ENCODE peak calls at places on chromosomes 12 and 14, in ten cellular contexts. I, U, Q, K, A, L, P, M, C and J are unnamed samples.

GRCh38 chr12:121711925-121712461 is 559 bp upstream of the TMEM120B start:
- DNase-seq in I (no peak), U (peak; percentile 71), Q (no peak), K (no peak), A (no peak), L (peak; percentile 52), P (peak; percentile 57), M (no peak), C (no peak), J (peak; percentile 98)

GRCh38 chr14:90891326-90891725 is 75.1 kb upstream of the TTC7B start:
- DNase-seq in I (no peak), U (no peak), Q (no peak), K (no peak), A (no peak), L (no peak), P (no peak), M (no peak), C (no peak), J (no peak)

GRCh38 chr14:34826661-34827060 is 48.5 kb downstream of the BAZ1A start:
- DNase-seq in I (peak; percentile 32), U (no peak), Q (no peak), K (no peak), A (no peak), L (no peak), P (no peak), M (no peak), C (peak; percentile 35), J (no peak)

GRCh38 chr12:6093764-6094163 is 30.7 kb downstream of the VWF start:
- DNase-seq in I (no peak), U (no peak), Q (no peak), K (no peak), A (no peak), L (no peak), P (no peak), M (no peak), C (no peak), J (no peak)

GRCh38 chr12:60205500-60205899 is 609.7 kb downstream of the SLC16A7 start:
- DNase-seq in I (peak; percentile 49), U (peak; percentile 17), Q (no peak), K (no peak), A (no peak), L (no peak), P (peak; percentile 31), M (no peak), C (peak; percentile 67), J (no peak)

GRCh38 chr12:58009355-58009754 is 68.0 kb downstream of the ATP23 start:
- DNase-seq in I (no peak), U (no peak), Q (no peak), K (no peak), A (no peak), L (no peak), P (no peak), M (no peak), C (no peak), J (no peak)

GRCh38 chr12:113359133-113359938 is 949 bp downstream of the PLBD2 start:
- DNase-seq in I (no peak), U (no peak), Q (no peak), K (no peak), A (no peak), L (peak; percentile 67), P (peak; percentile 30), M (peak; percentile 61), C (peak; percentile 9), J (no peak)

GRCh38 chr14:90983560-90983959 is 76.9 kb downstream of the RPS6KA5 start:
- DNase-seq in I (no peak), U (no peak), Q (no peak), K (no peak), A (no peak), L (no peak), P (no peak), M (no peak), C (no peak), J (no peak)

GRCh38 chr14:34103176-34103575 is 152.3 kb upstream of the EGLN3 start:
- DNase-seq in I (no peak), U (no peak), Q (no peak), K (no peak), A (no peak), L (no peak), P (no peak), M (no peak), C (no peak), J (no peak)

GRCh38 chr12:8154526-8154925 is 2.3 kb upstream of the ZNF705A start:
- DNase-seq in I (no peak), U (no peak), Q (no peak), K (no peak), A (no peak), L (no peak), P (no peak), M (no peak), C (no peak), J (no peak)

GRCh38 chr12:8157484-8158198 is 826 bp downstream of the ZNF705A start:
- DNase-seq in I (no peak), U (no peak), Q (no peak), K (no peak), A (no peak), L (no peak), P (no peak), M (no peak), C (no peak), J (no peak)

GRCh38 chr12:8156416-8156815 is 399 bp upstream of the ZNF705A start:
- DNase-seq in I (no peak), U (no peak), Q (no peak), K (no peak), A (no peak), L (no peak), P (no peak), M (no peak), C (no peak), J (no peak)

DNA sequence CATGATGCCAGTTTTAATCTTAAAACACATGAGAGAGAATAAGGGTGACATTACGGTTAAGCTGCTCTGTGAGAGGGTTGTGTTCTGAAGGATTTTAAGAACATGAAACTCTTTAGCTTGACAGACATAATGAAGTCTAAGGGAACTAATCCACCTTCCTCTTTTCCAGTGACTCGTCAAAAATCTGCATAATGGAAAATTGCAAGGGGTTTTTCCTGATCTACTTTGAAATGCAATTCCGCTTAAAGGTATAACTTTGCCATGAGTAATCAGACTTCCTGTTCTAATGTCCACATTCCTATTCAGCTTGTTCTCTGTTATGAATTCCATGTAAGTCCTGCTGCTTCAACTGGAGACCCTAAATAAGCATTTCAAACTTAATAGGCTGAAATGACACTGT is at the start of gene ZNF705A:
- DNase-seq in I (peak; percentile 61), U (no peak), Q (no peak), K (no peak), A (no peak), L (no peak), P (no peak), M (no peak), C (peak; percentile 80), J (no peak)
- H3K27ac ChIP-seq in I (peak within 1 kb of the TSS; percentile 68), U (peak within 1 kb of the TSS; percentile 64), Q (peak within 1 kb of the TSS; percentile 60), K (no peak within 1 kb of the TSS), A (peak within 1 kb of the TSS; percentile 26), L (no peak within 1 kb of the TSS), P (no peak within 1 kb of the TSS), M (no peak within 1 kb of the TSS), C (peak within 1 kb of the TSS; percentile 50), J (peak within 1 kb of the TSS; percentile 15)

GRCh38 chr12:68831751-68832503 is 23.9 kb downstream of the MDM2 start:
- DNase-seq in I (no peak), U (no peak), Q (no peak), K (no peak), A (no peak), L (no peak), P (no peak), M (no peak), C (no peak), J (no peak)
- H3K27ac ChIP-seq in I (no peak overlapping the region), U (no peak overlapping the region), Q (no peak overlapping the region), K (no peak overlapping the region), A (no peak overlapping the region), L (no peak overlapping the region), P (no peak overlapping the region), M (no peak overlapping the region), C (no peak overlapping the region), J (no peak overlapping the region)

DNA sequence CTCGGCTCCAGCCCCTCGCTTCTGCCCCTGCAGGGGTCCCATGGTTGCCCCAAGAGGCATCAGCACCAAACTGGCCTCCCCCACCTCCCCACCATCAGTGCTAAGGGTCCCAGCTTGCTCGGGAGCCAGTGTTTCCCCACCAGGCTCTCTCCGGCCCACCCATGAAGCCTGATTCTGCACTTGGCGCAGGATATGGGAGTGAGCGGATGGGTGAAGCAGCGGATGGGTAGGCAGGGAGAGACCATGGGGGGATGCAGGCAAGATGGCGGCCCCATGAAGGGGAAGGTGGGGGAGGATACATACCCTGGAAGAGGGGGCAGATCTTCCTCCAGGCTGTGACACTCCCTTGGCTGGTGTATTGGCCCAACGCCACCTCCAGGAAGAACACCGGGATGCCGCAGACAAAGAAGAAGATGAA is 9.7 kb downstream of the SLC6A12 start:
- DNase-seq in I (no peak), U (no peak), Q (no peak), K (no peak), A (no peak), L (no peak), P (no peak), M (no peak), C (no peak), J (no peak)
- H3K27ac ChIP-seq in I (no peak overlapping the region), U (no peak overlapping the region), Q (no peak overlapping the region), K (no peak overlapping the region), A (no peak overlapping the region), L (no peak overlapping the region), P (no peak overlapping the region), M (peak overlapping the region; percentile 59), C (no peak overlapping the region), J (no peak overlapping the region)

GRCh38 chr14:93234798-93235197 is 27.7 kb downstream of the UBR7 start:
- DNase-seq in I (peak; percentile 79), U (no peak), Q (no peak), K (no peak), A (no peak), L (no peak), P (peak; percentile 19), M (no peak), C (peak; percentile 90), J (no peak)

GRCh38 chr14:93240678-93241000 is 33.6 kb downstream of the UBR7 start:
- DNase-seq in I (no peak), U (no peak), Q (no peak), K (no peak), A (no peak), L (no peak), P (no peak), M (no peak), C (no peak), J (no peak)

GRCh38 chr14:93245764-93246420 is 38.8 kb downstream of the UBR7 start:
- DNase-seq in I (no peak), U (no peak), Q (no peak), K (no peak), A (no peak), L (no peak), P (no peak), M (no peak), C (no peak), J (no peak)

DNA sequence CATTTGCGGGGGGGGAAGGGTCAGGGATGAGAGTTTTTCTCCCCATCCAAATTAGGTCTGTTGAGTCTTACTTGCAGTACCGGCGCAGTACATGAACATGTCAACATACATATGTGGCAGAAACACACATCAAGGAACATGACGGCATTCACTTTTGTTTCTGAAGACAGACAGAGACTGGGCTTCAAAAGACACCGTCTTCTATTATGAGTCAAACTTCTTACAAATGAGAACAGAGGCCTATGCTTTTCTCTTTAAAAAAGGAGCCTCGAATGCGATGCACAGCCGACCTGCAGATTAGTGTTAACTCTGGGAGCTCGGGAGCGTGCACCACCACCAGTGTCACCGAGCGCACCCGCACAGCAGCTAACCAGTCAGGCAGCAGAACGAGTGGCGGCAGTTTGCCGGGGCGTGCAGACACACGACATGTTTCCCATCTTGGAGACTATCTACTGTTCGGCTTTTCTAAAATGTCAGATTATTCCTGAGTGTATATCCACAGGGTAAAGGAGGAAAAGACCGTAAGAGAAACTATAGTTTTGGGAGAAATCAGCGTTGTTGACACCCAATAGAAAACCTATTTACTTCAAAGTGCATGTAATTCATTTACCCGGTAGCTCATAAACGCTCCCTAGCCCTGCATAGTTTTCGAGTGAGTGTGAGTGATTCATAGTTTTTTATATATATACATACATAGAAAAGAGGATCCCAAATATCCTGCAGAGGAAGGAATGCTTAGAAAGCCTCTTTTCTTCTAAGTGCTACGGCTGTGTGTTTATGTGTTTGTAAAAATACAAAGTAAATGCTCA is 33.0 kb downstream of the UBR7 start:
- DNase-seq in I (peak; percentile 52), U (no peak), Q (no peak), K (no peak), A (no peak), L (no peak), P (no peak), M (no peak), C (peak; percentile 83), J (no peak)
- H3K27ac ChIP-seq in I (no peak overlapping the region), U (no peak overlapping the region), Q (no peak overlapping the region), K (no peak overlapping the region), A (no peak overlapping the region), L (no peak overlapping the region), P (no peak overlapping the region), M (no peak overlapping the region), C (peak overlapping the region; percentile 22), J (no peak overlapping the region)